ENCODE peak calls at places on chromosome 1, in nine cellular contexts. L, J, K, G, E, F, O, V and R are unnamed samples.
A peak's percentile ranks its signal among the peaks of the same experiment; 100 is the strongest.

GRCh38 chr1:34907487-34908090 is 21.9 kb downstream of the DLGAP3 start:
- DNase-seq in O (no peak), G (no peak), F (no peak), E (no peak), K (no peak), L (no peak), V (no peak), J (no peak), R (no peak)

GRCh38 chr1:111515291-111516007 is 12.0 kb upstream of the ADORA3 start:
- DNase-seq in K (no peak), E (peak; percentile 65), G (no peak), L (peak; percentile 76), O (no peak), V (no peak), F (peak; percentile 29), J (peak; percentile 44), R (peak; percentile 45)

GRCh38 chr1:200437556-200438203 is 27.8 kb upstream of the ZNF281 start:
- DNase-seq in G (no peak), J (no peak), O (no peak), F (no peak), V (no peak), L (no peak), E (no peak), K (no peak), R (peak; percentile 29)

GRCh38 chr1:20322825-20323612 is 32.3 kb downstream of the VWA5B1 start:
- DNase-seq in E (peak; percentile 52), O (peak; percentile 8), F (peak; percentile 36), J (no peak), V (no peak), G (no peak), L (no peak), K (no peak), R (peak; percentile 48)

GRCh38 chr1:230205719-230206198 is 138.7 kb downstream of the GALNT2 start:
- DNase-seq in G (peak; percentile 44), J (peak; percentile 67), V (no peak), O (no peak), L (no peak), K (peak; percentile 90), F (no peak), E (peak; percentile 57), R (peak; percentile 16)

GRCh38 chr1:47231314-47232186 is 475 bp downstream of the TAL1 start:
- DNase-seq in J (no peak), V (no peak), G (no peak), F (no peak), E (peak; percentile 70), O (no peak), K (no peak), L (no peak), R (peak; percentile 35)

GRCh38 chr1:170560681-170561285 is 28.8 kb downstream of the GORAB start:
- DNase-seq in F (no peak), O (peak; percentile 60), K (no peak), E (no peak), L (no peak), V (no peak), G (no peak), J (no peak), R (no peak)

GRCh38 chr1:154014154-154014910 is 23.8 kb downstream of the RPS27 start:
- DNase-seq in K (no peak), F (no peak), L (no peak), V (no peak), G (no peak), E (peak; percentile 44), J (no peak), O (peak; percentile 35), R (peak; percentile 19)

GRCh38 chr1:203559523-203559922 is 65.6 kb downstream of the OPTC start:
- DNase-seq in O (no peak), J (no peak), V (no peak), F (no peak), L (peak; percentile 15), G (no peak), K (no peak), E (peak; percentile 62), R (peak; percentile 64)

GRCh38 chr1:20753589-20753988 is 21.1 kb upstream of the SH2D5 start:
- DNase-seq in G (no peak), J (no peak), E (no peak), K (no peak), F (no peak), L (no peak), V (no peak), O (no peak), R (peak; percentile 65)

DNA sequence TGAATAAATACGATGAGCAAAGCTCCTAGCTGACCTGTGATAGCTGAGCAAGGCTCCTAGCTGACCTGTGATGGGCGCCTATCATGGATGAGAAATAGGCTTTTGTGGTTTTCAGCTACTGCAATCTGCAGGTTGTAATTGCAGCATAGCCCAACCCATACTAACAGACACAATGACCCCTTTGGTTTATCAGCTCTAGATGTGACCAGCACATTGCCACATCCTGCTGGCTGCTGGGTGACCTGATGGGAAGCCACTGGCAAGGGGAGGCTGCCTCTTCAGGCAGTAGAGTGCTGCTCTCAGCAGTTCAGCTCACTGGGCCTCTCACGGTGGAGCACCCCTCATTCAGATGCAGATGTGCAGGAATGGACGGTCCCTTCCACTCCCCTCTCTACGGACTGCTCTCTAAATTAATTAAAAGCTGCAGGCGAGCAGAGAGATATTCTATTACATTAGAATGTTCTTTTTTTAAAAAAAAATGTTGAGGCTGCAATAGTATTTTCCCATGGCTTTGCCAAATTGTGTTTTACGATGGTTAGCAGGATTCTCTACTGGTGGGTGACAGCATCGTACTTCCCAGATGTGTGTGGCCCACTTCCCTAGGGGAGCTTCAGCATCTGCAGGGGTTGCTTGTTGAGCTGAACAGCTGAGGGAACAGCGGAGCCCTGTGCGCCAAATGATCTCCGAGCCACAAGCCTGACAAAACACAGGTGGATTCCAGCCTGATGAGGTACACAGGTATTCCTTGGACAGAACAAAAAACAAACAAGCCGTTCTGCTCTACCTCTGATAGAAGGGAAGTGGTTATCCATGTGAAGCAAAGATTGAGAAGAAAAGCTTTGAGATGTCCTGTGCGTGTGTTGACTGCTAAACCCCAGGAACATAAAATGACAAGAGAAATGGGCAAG is 65.0 kb downstream of the SYT6 start:
- DNase-seq in O (no peak), L (no peak), F (no peak), K (no peak), G (no peak), V (no peak), E (no peak), J (no peak), R (no peak)
- TF ChIP-seq CTCF in O (no peak), L (no peak), F (no peak), K (no peak), G (no peak), V (no peak), E (no peak), J (no peak), R (no peak)

GRCh38 chr1:238606457-238606856 is 715.7 kb upstream of the ZP4 start:
- DNase-seq in K (no peak), L (no peak), G (no peak), E (no peak), O (no peak), J (no peak), V (no peak), F (no peak), R (peak; percentile 4)
- H3K4me3 ChIP-seq in K (no peak overlapping the region), L (no peak overlapping the region), G (no peak overlapping the region), E (no peak overlapping the region), O (no peak overlapping the region), J (no peak overlapping the region), V (no peak overlapping the region), F (no peak overlapping the region), R (no peak overlapping the region)

DNA sequence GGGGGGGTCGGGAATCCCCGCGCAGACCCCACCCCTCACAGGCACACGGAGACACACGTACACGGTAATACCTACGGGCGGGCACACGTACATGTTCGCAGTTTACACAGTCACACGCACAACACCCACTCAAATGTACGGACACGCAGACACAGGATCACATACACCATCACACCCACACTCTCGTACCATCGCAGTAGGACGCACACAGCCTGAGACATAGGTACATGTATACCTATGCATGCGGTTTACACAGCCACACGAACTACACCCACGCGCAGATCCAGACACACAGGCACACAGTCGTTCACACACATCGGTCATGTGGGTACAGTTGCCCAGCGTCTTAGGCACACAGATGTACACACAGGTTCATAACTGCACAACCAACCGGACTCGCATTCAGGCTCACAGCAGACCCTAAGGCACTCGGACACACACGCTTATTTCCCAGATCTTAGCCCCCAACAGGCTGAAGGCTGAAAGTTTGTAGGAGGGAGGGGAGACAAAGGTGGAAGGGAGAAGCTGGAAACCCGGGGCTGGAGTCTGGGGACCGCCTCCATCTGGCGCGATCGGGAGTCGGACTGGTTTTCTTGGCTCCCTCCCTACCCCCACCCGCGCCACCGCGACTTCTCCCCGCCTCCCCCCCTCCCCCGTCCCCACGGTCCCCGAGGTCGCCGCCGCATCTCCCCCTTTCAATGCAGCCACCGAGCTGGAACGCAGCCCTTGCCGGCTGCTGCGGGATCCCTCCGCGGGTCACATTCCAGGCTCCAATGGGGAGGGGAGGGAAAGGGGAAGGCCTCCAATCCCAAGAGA is 51.9 kb upstream of the SYNC start:
- DNase-seq in V (no peak), O (no peak), J (peak; percentile 75), G (no peak), L (no peak), E (no peak), F (peak; percentile 71), K (no peak), R (no peak)
- TF ChIP-seq CTCF in V (no peak), O (no peak), J (no peak), G (no peak), L (no peak), E (no peak), F (no peak), K (no peak), R (no peak)

DNA sequence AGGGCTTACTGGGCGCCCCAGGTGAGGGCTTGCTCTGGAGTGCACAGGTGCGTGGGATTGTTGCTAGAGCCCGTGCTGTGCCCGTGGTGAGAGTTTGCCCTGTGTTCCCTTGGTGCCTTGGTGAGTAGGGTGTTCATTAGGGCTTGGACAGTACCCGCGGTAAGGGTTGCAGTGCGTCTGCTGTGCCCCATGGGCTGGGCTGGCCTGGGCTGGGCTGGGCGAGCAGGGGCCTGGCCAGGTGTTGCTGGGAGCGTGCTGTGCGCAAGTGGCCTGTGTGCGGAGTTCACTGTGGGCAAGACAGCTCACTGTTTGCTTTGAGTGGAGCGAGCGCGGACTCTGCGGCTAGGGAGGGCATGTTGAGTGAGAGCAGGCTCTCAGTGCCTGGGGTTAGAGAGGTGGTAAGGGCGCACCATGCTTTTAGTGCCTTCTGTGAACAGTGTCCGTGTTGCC is 724 bp downstream of the CR1L start:
- DNase-seq in J (no peak), L (no peak), V (no peak), K (peak; percentile 86), G (no peak), E (no peak), O (no peak), F (no peak), R (no peak)
- H3K4me3 ChIP-seq in J (peak overlapping the region; percentile 68), L (peak overlapping the region; percentile 76), V (peak overlapping the region; percentile 65), K (peak overlapping the region; percentile 54), G (no peak overlapping the region), E (peak overlapping the region; percentile 42), O (peak overlapping the region; percentile 41), F (no peak overlapping the region), R (no peak overlapping the region)

DNA sequence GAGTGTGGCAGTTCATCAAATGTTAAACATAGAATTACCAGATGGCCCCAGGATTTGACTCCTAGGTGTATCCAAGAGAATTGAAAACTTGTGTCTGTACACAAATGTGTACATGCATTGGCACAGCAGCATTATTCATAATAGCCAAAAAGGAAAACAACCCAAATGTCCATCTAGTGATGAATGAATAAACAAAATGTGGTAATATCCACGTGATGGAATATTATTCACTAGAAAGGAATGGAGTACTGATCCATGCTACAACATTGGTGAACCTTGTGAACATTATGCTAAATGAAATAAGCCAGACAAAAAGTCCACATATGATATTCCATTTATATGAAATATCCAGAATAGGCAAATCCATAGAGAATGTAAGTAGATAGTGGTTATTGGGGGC is 77.7 kb downstream of the RAVER2 start:
- DNase-seq in O (no peak), J (no peak), F (no peak), V (no peak), E (peak; percentile 21), G (no peak), L (no peak), K (no peak), R (no peak)
- TF ChIP-seq CTCF in O (no peak), J (no peak), F (no peak), V (no peak), E (no peak), G (no peak), L (no peak), K (no peak), R (no peak)